ENCODE peak calls at places on chromosomes 7 and 10, in four cellular contexts. L is lower lobe of right lung, X is cardiac muscle cell, F is tibial artery. R is an unnamed sample.

GRCh38 chr7:105086850-105087249 is 72.8 kb downstream of the KMT2E start:
- DNase-seq in X (no peak), F (no peak), L (no peak), R (no peak)

GRCh38 chr10:132861116-132861691 is 75.3 kb upstream of the NKX6-2 start:
- DNase-seq in F (peak; percentile 54), L (peak; percentile 35), X (no peak), R (peak; percentile 63)

GRCh38 chr7:107924841-107925490 is 34.0 kb downstream of the DLD start:
- DNase-seq in X (no peak), F (no peak), L (no peak), R (no peak)

GRCh38 chr7:114989531-114989930 is 67.6 kb downstream of the MDFIC start:
- DNase-seq in L (no peak), F (no peak), X (peak; percentile 13), R (no peak)

GRCh38 chr10:124701435-124701834 is 42.7 kb downstream of the FAM53B start:
- DNase-seq in F (peak; percentile 93), L (peak; percentile 87), X (peak; percentile 95), R (peak; percentile 96)

GRCh38 chr7:32204361-32205018 is 134.3 kb upstream of the PDE1C start:
- DNase-seq in F (peak; percentile 87), X (peak; percentile 90), L (no peak), R (peak; percentile 71)

GRCh38 chr10:104393387-104393786 is 39.8 kb downstream of the CFAP58 start:
- DNase-seq in X (no peak), L (no peak), F (no peak), R (no peak)

GRCh38 chr10:119465085-119465484 is 77.4 kb downstream of the RGS10 start:
- DNase-seq in X (no peak), L (no peak), F (no peak), R (no peak)

GRCh38 chr7:94182721-94183120 is 178.6 kb upstream of the BET1 start:
- DNase-seq in X (peak; percentile 28), F (no peak), L (no peak), R (no peak)

GRCh38 chr7:27167916-27168264 is 2.6 kb upstream of the HOXA9 start:
- DNase-seq in L (no peak), F (peak; percentile 51), X (no peak), R (peak; percentile 8)

GRCh38 chr10:60975716-60976115 is 31.7 kb upstream of the RHOBTB1 start:
- DNase-seq in X (no peak), L (no peak), F (no peak), R (no peak)

GRCh38 chr10:94038024-94038423 is 44.3 kb downstream of the PLCE1 start:
- DNase-seq in F (no peak), L (no peak), X (peak; percentile 40), R (no peak)

GRCh38 chr10:31751401-31752080 is 177.1 kb downstream of the ARHGAP12 start:
- DNase-seq in F (peak; percentile 63), L (no peak), X (no peak), R (peak; percentile 71)

GRCh38 chr10:21090609-21091082 is 193.5 kb upstream of the NEBL start:
- DNase-seq in F (no peak), L (no peak), X (no peak), R (no peak)

GRCh38 chr10:113644185-113645120 is 19.4 kb downstream of the NRAP start:
- DNase-seq in L (no peak), F (no peak), X (peak; percentile 27), R (no peak)

GRCh38 chr10:82981137-82981723 is 1106.2 kb downstream of the NRG3 start:
- DNase-seq in L (no peak), F (no peak), X (peak; percentile 29), R (no peak)

GRCh38 chr10:106557951-106558733 is 606.4 kb downstream of the SORCS1 start:
- DNase-seq in F (no peak), X (peak; percentile 50), L (no peak), R (no peak)

GRCh38 chr7:30618080-30618676 is 23.5 kb downstream of the GARS1 start:
- DNase-seq in L (no peak), F (no peak), X (no peak), R (no peak)

GRCh38 chr10:51269816-51270215 is 195.5 kb downstream of the PRKG1 start:
- DNase-seq in F (no peak), L (no peak), X (peak; percentile 18), R (no peak)

GRCh38 chr10:132112611-132113010 is 46.9 kb downstream of the JAKMIP3 start:
- DNase-seq in L (peak; percentile 24), F (no peak), X (no peak), R (no peak)

GRCh38 chr7:48962821-48963505 is 38.6 kb downstream of the CDC14C start:
- DNase-seq in X (peak; percentile 53), L (no peak), F (no peak), R (no peak)

GRCh38 chr7:3154881-3155494 is 111.3 kb upstream of the CARD11 start:
- DNase-seq in F (no peak), X (peak; percentile 60), L (no peak), R (peak; percentile 33)

GRCh38 chr7:54783952-54784351 is 24.9 kb upstream of the SEC61G start:
- DNase-seq in F (no peak), X (no peak), L (no peak), R (no peak)

GRCh38 chr7:119737390-119737789 is 535.6 kb upstream of the KCND2 start:
- DNase-seq in L (no peak), F (no peak), X (no peak), R (no peak)

GRCh38 chr7:26329520-26330269 is 38.0 kb downstream of the SNX10 start:
- DNase-seq in L (peak; percentile 79), F (no peak), X (no peak), R (peak; percentile 67)

GRCh38 chr10:69025370-69025896 is 36.8 kb downstream of the KIFBP start:
- DNase-seq in X (no peak), F (no peak), L (no peak), R (no peak)

GRCh38 chr7:154777489-154777888 is 225.4 kb downstream of the PAXIP1 start:
- DNase-seq in L (no peak), F (no peak), X (no peak), R (no peak)

GRCh38 chr7:83271212-83272099 is 108.8 kb upstream of the PCLO start:
- DNase-seq in F (no peak), L (no peak), X (peak; percentile 60), R (no peak)

GRCh38 chr10:13294156-13294555 is 5.7 kb downstream of the PHYH start:
- DNase-seq in X (no peak), L (no peak), F (no peak), R (no peak)
- H3K4me3 ChIP-seq in X (no peak overlapping the region), L (no peak overlapping the region), F (no peak overlapping the region), R (no peak overlapping the region)

GRCh38 chr7:24381919-24382505 is 98.0 kb downstream of the NPY start:
- DNase-seq in X (peak; percentile 30), F (no peak), L (no peak), R (no peak)
- H3K4me1 ChIP-seq in X (peaks cover 12% of the 10 kb centered on the region), F (no peaks in the 10 kb centered on the region), L (no peaks in the 10 kb centered on the region), R (no peaks in the 10 kb centered on the region)

DNA sequence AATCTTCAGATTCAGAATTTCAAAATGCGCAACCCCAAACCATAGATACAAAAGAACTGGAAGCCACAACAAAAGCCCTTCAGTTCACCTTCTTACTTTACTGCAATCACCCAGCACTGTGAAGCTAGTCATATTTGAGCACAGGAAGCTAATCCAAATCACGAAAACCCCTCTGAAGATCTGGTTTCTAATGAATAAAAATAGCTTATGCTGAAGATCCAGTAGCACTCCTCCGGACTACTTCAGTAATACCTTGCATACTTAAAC is 259.8 kb upstream of the TMEM72 start:
- DNase-seq in L (no peak), X (no peak), F (no peak), R (no peak)
- H3K9me3 ChIP-seq in L (peaks cover 5% of the 10 kb centered on the region), X (no peaks in the 10 kb centered on the region), F (no peaks in the 10 kb centered on the region), R (no peaks in the 10 kb centered on the region)

DNA sequence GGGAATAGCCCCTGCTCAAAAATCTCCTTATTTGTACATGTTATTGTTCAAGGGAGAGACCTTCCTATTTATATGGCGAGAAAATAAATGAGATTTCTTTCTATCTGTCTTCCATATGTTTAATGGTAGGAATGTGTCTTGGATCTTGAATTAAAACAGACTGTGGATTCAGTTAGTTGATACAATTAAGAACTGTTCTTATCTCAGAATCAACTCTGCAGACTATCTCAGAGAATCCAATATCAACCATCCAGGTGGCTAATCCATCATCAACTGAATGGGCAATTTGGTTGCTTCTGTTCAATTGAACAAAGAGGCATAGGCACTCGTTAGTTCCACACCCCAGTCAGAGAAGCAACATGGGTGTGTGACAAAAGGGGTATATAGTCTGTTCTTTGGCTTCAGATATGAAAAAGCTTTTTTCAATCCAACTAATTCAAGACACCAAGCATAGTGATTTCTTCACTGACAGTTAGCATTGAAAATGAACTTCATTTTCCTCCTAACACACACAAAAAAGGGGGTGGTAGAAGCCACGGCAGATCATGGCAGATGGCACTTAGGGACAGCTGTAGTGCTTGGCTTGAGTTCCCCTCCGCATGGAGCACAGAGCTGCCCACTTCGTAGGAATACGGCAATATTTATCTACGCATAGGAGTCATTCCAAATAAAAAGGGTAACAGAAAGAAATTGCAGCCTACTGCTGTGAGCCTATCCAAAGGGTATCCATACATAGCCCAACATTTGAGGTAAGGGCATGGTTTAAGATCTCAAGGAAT is 135.9 kb downstream of the KIAA1217 start:
- DNase-seq in L (no peak), F (no peak), X (no peak), R (no peak)
- H3K4me3 ChIP-seq in L (no peak overlapping the region), F (no peak overlapping the region), X (no peak overlapping the region), R (no peak overlapping the region)